ENCODE peak calls at places on chromosomes 3 and 15, in nine cellular contexts. One of them, this sample, is unnamed.

GRCh38 chr15:35130245-35130644 is 45.1 kb upstream of the NANOGP8 start:
- DNase-seq in HFF-Myc: no peak
- DNase-seq in GM20000: no peak
- DNase-seq in transverse colon: no peak
- DNase-seq in CD8-positive, alpha-beta T cell: no peak
- DNase-seq in GM12865: no peak
- DNase-seq in HFFc6: no peak
- DNase-seq in spleen: no peak
- DNase-seq in CD4-positive, alpha-beta T cell: no peak
- DNase-seq in this sample: no peak

GRCh38 chr15:39172380-39173281 is 408.2 kb upstream of the THBS1 start:
- DNase-seq in HFF-Myc: no peak
- DNase-seq in GM20000: peak
- DNase-seq in transverse colon: no peak
- DNase-seq in CD8-positive, alpha-beta T cell: no peak
- DNase-seq in GM12865: peak
- DNase-seq in HFFc6: peak
- DNase-seq in spleen: no peak
- DNase-seq in CD4-positive, alpha-beta T cell: no peak
- DNase-seq in this sample: no peak

GRCh38 chr3:71307884-71308697 is 275.4 kb downstream of the FOXP1 start:
- DNase-seq in HFF-Myc: no peak
- DNase-seq in GM20000: no peak
- DNase-seq in transverse colon: no peak
- DNase-seq in CD8-positive, alpha-beta T cell: no peak
- DNase-seq in GM12865: no peak
- DNase-seq in HFFc6: no peak
- DNase-seq in spleen: no peak
- DNase-seq in CD4-positive, alpha-beta T cell: no peak
- DNase-seq in this sample: no peak

GRCh38 chr15:33561407-33561806 is 250.6 kb downstream of the RYR3 start:
- DNase-seq in HFF-Myc: no peak
- DNase-seq in GM20000: no peak
- DNase-seq in transverse colon: no peak
- DNase-seq in CD8-positive, alpha-beta T cell: no peak
- DNase-seq in GM12865: no peak
- DNase-seq in HFFc6: no peak
- DNase-seq in spleen: no peak
- DNase-seq in CD4-positive, alpha-beta T cell: no peak
- DNase-seq in this sample: no peak

GRCh38 chr3:5762506-5762905 is 575.0 kb downstream of the EDEM1 start:
- DNase-seq in HFF-Myc: no peak
- DNase-seq in GM20000: no peak
- DNase-seq in transverse colon: no peak
- DNase-seq in CD8-positive, alpha-beta T cell: no peak
- DNase-seq in GM12865: no peak
- DNase-seq in HFFc6: no peak
- DNase-seq in spleen: no peak
- DNase-seq in CD4-positive, alpha-beta T cell: no peak
- DNase-seq in this sample: no peak

GRCh38 chr3:120144267-120144666 is 50.0 kb upstream of the GSK3B start:
- DNase-seq in HFF-Myc: no peak
- DNase-seq in GM20000: no peak
- DNase-seq in transverse colon: no peak
- DNase-seq in CD8-positive, alpha-beta T cell: no peak
- DNase-seq in GM12865: no peak
- DNase-seq in HFFc6: peak
- DNase-seq in spleen: no peak
- DNase-seq in CD4-positive, alpha-beta T cell: no peak
- DNase-seq in this sample: no peak

GRCh38 chr3:53764376-53764775 is 81.8 kb downstream of the CHDH start:
- DNase-seq in HFF-Myc: no peak
- DNase-seq in GM20000: no peak
- DNase-seq in transverse colon: no peak
- DNase-seq in CD8-positive, alpha-beta T cell: no peak
- DNase-seq in GM12865: no peak
- DNase-seq in HFFc6: no peak
- DNase-seq in spleen: no peak
- DNase-seq in CD4-positive, alpha-beta T cell: no peak
- DNase-seq in this sample: no peak

GRCh38 chr15:58458076-58458475 is 26.3 kb downstream of the LIPC start:
- DNase-seq in HFF-Myc: no peak
- DNase-seq in GM20000: peak
- DNase-seq in transverse colon: no peak
- DNase-seq in CD8-positive, alpha-beta T cell: no peak
- DNase-seq in GM12865: peak
- DNase-seq in HFFc6: no peak
- DNase-seq in spleen: no peak
- DNase-seq in CD4-positive, alpha-beta T cell: no peak
- DNase-seq in this sample: no peak

GRCh38 chr3:45950686-45951600 is 7.7 kb downstream of the CXCR6 start:
- DNase-seq in HFF-Myc: no peak
- DNase-seq in GM20000: no peak
- DNase-seq in transverse colon: no peak
- DNase-seq in CD8-positive, alpha-beta T cell: peak
- DNase-seq in GM12865: no peak
- DNase-seq in HFFc6: no peak
- DNase-seq in spleen: peak
- DNase-seq in CD4-positive, alpha-beta T cell: peak
- DNase-seq in this sample: no peak

GRCh38 chr3:36944012-36944640 is 728 bp downstream of the TRANK1 start:
- DNase-seq in HFF-Myc: no peak
- DNase-seq in GM20000: peak
- DNase-seq in transverse colon: peak
- DNase-seq in CD8-positive, alpha-beta T cell: no peak
- DNase-seq in GM12865: peak
- DNase-seq in HFFc6: peak
- DNase-seq in spleen: peak
- DNase-seq in CD4-positive, alpha-beta T cell: peak
- DNase-seq in this sample: peak

GRCh38 chr15:101049856-101050646 is 130.9 kb downstream of the LRRK1 start:
- DNase-seq in HFF-Myc: no peak
- DNase-seq in GM20000: no peak
- DNase-seq in transverse colon: peak
- DNase-seq in CD8-positive, alpha-beta T cell: no peak
- DNase-seq in GM12865: no peak
- DNase-seq in HFFc6: no peak
- DNase-seq in spleen: peak
- DNase-seq in CD4-positive, alpha-beta T cell: no peak
- DNase-seq in this sample: no peak

GRCh38 chr3:80533553-80533952 is 765.8 kb upstream of the ROBO1 start:
- DNase-seq in HFF-Myc: no peak
- DNase-seq in GM20000: no peak
- DNase-seq in transverse colon: no peak
- DNase-seq in CD8-positive, alpha-beta T cell: no peak
- DNase-seq in GM12865: no peak
- DNase-seq in HFFc6: no peak
- DNase-seq in spleen: no peak
- DNase-seq in CD4-positive, alpha-beta T cell: no peak
- DNase-seq in this sample: no peak

GRCh38 chr3:178810173-178810572 is 261.4 kb downstream of the ZMAT3 start:
- DNase-seq in HFF-Myc: peak
- DNase-seq in GM20000: no peak
- DNase-seq in transverse colon: no peak
- DNase-seq in CD8-positive, alpha-beta T cell: no peak
- DNase-seq in GM12865: no peak
- DNase-seq in HFFc6: no peak
- DNase-seq in spleen: no peak
- DNase-seq in CD4-positive, alpha-beta T cell: no peak
- DNase-seq in this sample: no peak

DNA sequence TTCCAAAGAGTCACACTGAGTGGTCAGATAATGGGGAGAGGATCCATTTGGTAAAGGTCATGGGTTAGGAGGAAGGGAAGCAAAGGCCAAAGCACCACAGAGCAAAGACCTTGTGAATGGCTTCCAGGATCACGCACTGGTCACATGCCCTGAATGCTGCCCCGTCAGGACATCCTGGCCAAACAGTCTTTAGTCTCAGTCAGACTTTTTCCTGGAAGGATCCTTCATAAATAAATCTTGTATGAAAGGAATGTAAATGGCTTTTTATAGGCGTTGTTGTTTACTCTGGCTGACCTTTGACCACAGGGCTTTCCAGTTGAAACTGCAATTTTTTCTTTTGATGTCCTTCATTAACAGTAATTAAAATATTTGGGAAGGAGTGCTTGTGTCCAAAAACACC is 48.3 kb downstream of the CHAC1 start:
- DNase-seq in HFF-Myc: no peak
- DNase-seq in GM20000: no peak
- DNase-seq in transverse colon: peak
- DNase-seq in CD8-positive, alpha-beta T cell: no peak
- DNase-seq in GM12865: no peak
- DNase-seq in HFFc6: no peak
- DNase-seq in spleen: no peak
- DNase-seq in CD4-positive, alpha-beta T cell: no peak
- DNase-seq in this sample: no peak
- TF ChIP-seq CTCF in HFF-Myc: no peak
- TF ChIP-seq CTCF in GM20000: no peak
- TF ChIP-seq CTCF in transverse colon: no peak
- TF ChIP-seq CTCF in CD8-positive, alpha-beta T cell: no peak
- TF ChIP-seq CTCF in GM12865: no peak
- TF ChIP-seq CTCF in HFFc6: no peak
- TF ChIP-seq CTCF in spleen: no peak
- TF ChIP-seq CTCF in CD4-positive, alpha-beta T cell: no peak
- TF ChIP-seq CTCF in this sample: no peak

GRCh38 chr3:51269466-51269865 is 115.6 kb upstream of the MANF start:
- DNase-seq in HFF-Myc: no peak
- DNase-seq in GM20000: no peak
- DNase-seq in transverse colon: no peak
- DNase-seq in CD8-positive, alpha-beta T cell: no peak
- DNase-seq in GM12865: no peak
- DNase-seq in HFFc6: no peak
- DNase-seq in spleen: no peak
- DNase-seq in CD4-positive, alpha-beta T cell: no peak
- DNase-seq in this sample: no peak
- TF ChIP-seq CTCF in HFF-Myc: no peak
- TF ChIP-seq CTCF in GM20000: no peak
- TF ChIP-seq CTCF in transverse colon: no peak
- TF ChIP-seq CTCF in CD8-positive, alpha-beta T cell: no peak
- TF ChIP-seq CTCF in GM12865: no peak
- TF ChIP-seq CTCF in HFFc6: no peak
- TF ChIP-seq CTCF in spleen: no peak
- TF ChIP-seq CTCF in CD4-positive, alpha-beta T cell: peak
- TF ChIP-seq CTCF in this sample: peak

DNA sequence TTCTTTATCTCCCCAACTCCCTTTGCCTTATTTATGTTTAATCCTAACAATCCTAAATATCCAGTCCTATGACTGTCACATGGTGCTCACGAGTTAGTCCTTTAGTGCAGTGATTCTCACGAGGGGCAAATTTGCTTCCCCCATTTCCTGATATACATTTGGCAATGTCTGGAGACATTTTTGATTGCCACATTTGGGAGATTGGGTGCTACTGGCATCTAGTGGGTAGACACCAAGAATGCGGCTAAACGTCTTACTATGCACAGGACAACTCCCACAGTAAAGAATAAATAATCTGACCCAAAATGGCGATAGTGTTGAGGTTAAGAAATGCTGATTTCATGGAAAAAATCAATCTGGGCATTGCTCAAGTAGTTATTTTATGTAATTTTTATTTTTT is 466.5 kb downstream of the ROBO2 start:
- DNase-seq in HFF-Myc: no peak
- DNase-seq in GM20000: no peak
- DNase-seq in transverse colon: no peak
- DNase-seq in CD8-positive, alpha-beta T cell: no peak
- DNase-seq in GM12865: no peak
- DNase-seq in HFFc6: peak
- DNase-seq in spleen: no peak
- DNase-seq in CD4-positive, alpha-beta T cell: no peak
- DNase-seq in this sample: no peak
- TF ChIP-seq CTCF in HFF-Myc: no peak
- TF ChIP-seq CTCF in GM20000: no peak
- TF ChIP-seq CTCF in transverse colon: no peak
- TF ChIP-seq CTCF in CD8-positive, alpha-beta T cell: no peak
- TF ChIP-seq CTCF in GM12865: no peak
- TF ChIP-seq CTCF in HFFc6: no peak
- TF ChIP-seq CTCF in spleen: no peak
- TF ChIP-seq CTCF in CD4-positive, alpha-beta T cell: no peak
- TF ChIP-seq CTCF in this sample: no peak

GRCh38 chr3:197940745-197941384 is 9.1 kb upstream of the RPL35A start:
- DNase-seq in HFF-Myc: no peak
- DNase-seq in GM20000: no peak
- DNase-seq in transverse colon: no peak
- DNase-seq in CD8-positive, alpha-beta T cell: no peak
- DNase-seq in GM12865: no peak
- DNase-seq in HFFc6: no peak
- DNase-seq in spleen: no peak
- DNase-seq in CD4-positive, alpha-beta T cell: no peak
- DNase-seq in this sample: no peak

GRCh38 chr3:197942956-197943556 is 6.9 kb upstream of the RPL35A start:
- DNase-seq in HFF-Myc: peak
- DNase-seq in GM20000: peak
- DNase-seq in transverse colon: no peak
- DNase-seq in CD8-positive, alpha-beta T cell: no peak
- DNase-seq in GM12865: peak
- DNase-seq in HFFc6: peak
- DNase-seq in spleen: no peak
- DNase-seq in CD4-positive, alpha-beta T cell: no peak
- DNase-seq in this sample: no peak
- TF ChIP-seq CTCF in HFF-Myc: peak
- TF ChIP-seq CTCF in GM20000: peak
- TF ChIP-seq CTCF in transverse colon: peak
- TF ChIP-seq CTCF in CD8-positive, alpha-beta T cell: peak
- TF ChIP-seq CTCF in GM12865: peak
- TF ChIP-seq CTCF in HFFc6: peak
- TF ChIP-seq CTCF in spleen: peak
- TF ChIP-seq CTCF in CD4-positive, alpha-beta T cell: peak
- TF ChIP-seq CTCF in this sample: peak

GRCh38 chr3:146026547-146026946 is 134.4 kb downstream of the PLOD2 start:
- DNase-seq in HFF-Myc: no peak
- DNase-seq in GM20000: no peak
- DNase-seq in transverse colon: no peak
- DNase-seq in CD8-positive, alpha-beta T cell: no peak
- DNase-seq in GM12865: no peak
- DNase-seq in HFFc6: no peak
- DNase-seq in spleen: no peak
- DNase-seq in CD4-positive, alpha-beta T cell: no peak
- DNase-seq in this sample: no peak
- TF ChIP-seq CTCF in HFF-Myc: no peak
- TF ChIP-seq CTCF in GM20000: no peak
- TF ChIP-seq CTCF in transverse colon: no peak
- TF ChIP-seq CTCF in CD8-positive, alpha-beta T cell: no peak
- TF ChIP-seq CTCF in GM12865: no peak
- TF ChIP-seq CTCF in HFFc6: peak
- TF ChIP-seq CTCF in spleen: no peak
- TF ChIP-seq CTCF in CD4-positive, alpha-beta T cell: no peak
- TF ChIP-seq CTCF in this sample: no peak

GRCh38 chr3:143957447-143957846 is 14.2 kb upstream of the DIPK2A start:
- DNase-seq in HFF-Myc: no peak
- DNase-seq in GM20000: no peak
- DNase-seq in transverse colon: no peak
- DNase-seq in CD8-positive, alpha-beta T cell: no peak
- DNase-seq in GM12865: no peak
- DNase-seq in HFFc6: no peak
- DNase-seq in spleen: no peak
- DNase-seq in CD4-positive, alpha-beta T cell: no peak
- DNase-seq in this sample: no peak
- TF ChIP-seq CTCF in HFF-Myc: no peak
- TF ChIP-seq CTCF in GM20000: no peak
- TF ChIP-seq CTCF in transverse colon: no peak
- TF ChIP-seq CTCF in CD8-positive, alpha-beta T cell: no peak
- TF ChIP-seq CTCF in GM12865: no peak
- TF ChIP-seq CTCF in HFFc6: no peak
- TF ChIP-seq CTCF in spleen: no peak
- TF ChIP-seq CTCF in CD4-positive, alpha-beta T cell: no peak
- TF ChIP-seq CTCF in this sample: no peak

This sample was measured in GM06990.